ENCODE peak calls at places on chromosomes 12 and 14, in nine cellular contexts. One of them, this sample, is unnamed.

GRCh38 chr12:7209958-7210357 is 20.5 kb downstream of the PEX5 start:
- ATAC-seq in A549: no peak
- ATAC-seq in K562: no peak
- ATAC-seq in Right ventricle myocardium superior: no peak
- ATAC-seq in gastroesophageal sphincter: no peak
- ATAC-seq in activated CD8-positive, alpha-beta memory T cell treated with anti-CD3 and anti-CD28 coated beads, Interleukin-2, amount 10 ng/mL, durations not matched to agents 7 days and 5 days: no peak
- ATAC-seq in heart right ventricle: no peak
- ATAC-seq in CD4-positive, alpha-beta T cell: no peak
- ATAC-seq in upper lobe of right lung: no peak
- ATAC-seq in this sample: no peak

GRCh38 chr12:127485528-127485927 is 781.4 kb upstream of the TMEM132C start:
- ATAC-seq in K562: no peak
- ATAC-seq in gastroesophageal sphincter: no peak
- ATAC-seq in CD4-positive, alpha-beta T cell: no peak
- ATAC-seq in upper lobe of right lung: no peak
- ATAC-seq in Right ventricle myocardium superior: no peak
- ATAC-seq in A549: no peak
- ATAC-seq in activated CD8-positive, alpha-beta memory T cell treated with anti-CD3 and anti-CD28 coated beads, Interleukin-2, amount 10 ng/mL, durations not matched to agents 7 days and 5 days: no peak
- ATAC-seq in heart right ventricle: no peak
- ATAC-seq in this sample: no peak

GRCh38 chr12:74537126-74537706 is 419 bp upstream of the ATXN7L3B start:
- ATAC-seq in activated CD8-positive, alpha-beta memory T cell treated with anti-CD3 and anti-CD28 coated beads, Interleukin-2, amount 10 ng/mL, durations not matched to agents 7 days and 5 days: peak
- ATAC-seq in heart right ventricle: no peak
- ATAC-seq in K562: peak
- ATAC-seq in Right ventricle myocardium superior: peak
- ATAC-seq in CD4-positive, alpha-beta T cell: peak
- ATAC-seq in A549: peak
- ATAC-seq in upper lobe of right lung: peak
- ATAC-seq in gastroesophageal sphincter: peak
- ATAC-seq in this sample: peak

GRCh38 chr14:52961060-52961639 is 10.3 kb upstream of the FERMT2 start:
- ATAC-seq in Right ventricle myocardium superior: peak
- ATAC-seq in activated CD8-positive, alpha-beta memory T cell treated with anti-CD3 and anti-CD28 coated beads, Interleukin-2, amount 10 ng/mL, durations not matched to agents 7 days and 5 days: peak
- ATAC-seq in upper lobe of right lung: peak
- ATAC-seq in K562: peak
- ATAC-seq in gastroesophageal sphincter: peak
- ATAC-seq in A549: peak
- ATAC-seq in CD4-positive, alpha-beta T cell: peak
- ATAC-seq in heart right ventricle: peak
- ATAC-seq in this sample: peak

GRCh38 chr12:95880895-95881294 is 22.1 kb downstream of the SNRPF start:
- ATAC-seq in upper lobe of right lung: no peak
- ATAC-seq in A549: no peak
- ATAC-seq in heart right ventricle: no peak
- ATAC-seq in activated CD8-positive, alpha-beta memory T cell treated with anti-CD3 and anti-CD28 coated beads, Interleukin-2, amount 10 ng/mL, durations not matched to agents 7 days and 5 days: no peak
- ATAC-seq in CD4-positive, alpha-beta T cell: no peak
- ATAC-seq in Right ventricle myocardium superior: no peak
- ATAC-seq in K562: no peak
- ATAC-seq in gastroesophageal sphincter: no peak
- ATAC-seq in this sample: no peak

GRCh38 chr12:109169262-109169661 is 52.9 kb downstream of the ACACB start:
- ATAC-seq in K562: no peak
- ATAC-seq in activated CD8-positive, alpha-beta memory T cell treated with anti-CD3 and anti-CD28 coated beads, Interleukin-2, amount 10 ng/mL, durations not matched to agents 7 days and 5 days: no peak
- ATAC-seq in heart right ventricle: no peak
- ATAC-seq in CD4-positive, alpha-beta T cell: no peak
- ATAC-seq in A549: no peak
- ATAC-seq in gastroesophageal sphincter: no peak
- ATAC-seq in Right ventricle myocardium superior: peak
- ATAC-seq in upper lobe of right lung: no peak
- ATAC-seq in this sample: no peak

GRCh38 chr12:127548123-127548553 is 718.8 kb upstream of the TMEM132C start:
- ATAC-seq in gastroesophageal sphincter: no peak
- ATAC-seq in CD4-positive, alpha-beta T cell: no peak
- ATAC-seq in heart right ventricle: no peak
- ATAC-seq in K562: no peak
- ATAC-seq in A549: no peak
- ATAC-seq in upper lobe of right lung: no peak
- ATAC-seq in activated CD8-positive, alpha-beta memory T cell treated with anti-CD3 and anti-CD28 coated beads, Interleukin-2, amount 10 ng/mL, durations not matched to agents 7 days and 5 days: no peak
- ATAC-seq in Right ventricle myocardium superior: no peak
- ATAC-seq in this sample: no peak

GRCh38 chr12:92604786-92605185 is 98.0 kb upstream of the PLEKHG7 start:
- ATAC-seq in activated CD8-positive, alpha-beta memory T cell treated with anti-CD3 and anti-CD28 coated beads, Interleukin-2, amount 10 ng/mL, durations not matched to agents 7 days and 5 days: no peak
- ATAC-seq in gastroesophageal sphincter: no peak
- ATAC-seq in A549: no peak
- ATAC-seq in heart right ventricle: no peak
- ATAC-seq in Right ventricle myocardium superior: peak
- ATAC-seq in K562: no peak
- ATAC-seq in upper lobe of right lung: no peak
- ATAC-seq in CD4-positive, alpha-beta T cell: no peak
- ATAC-seq in this sample: no peak

GRCh38 chr12:69064734-69065413 is 131.9 kb upstream of the CPM start:
- ATAC-seq in Right ventricle myocardium superior: no peak
- ATAC-seq in heart right ventricle: no peak
- ATAC-seq in K562: no peak
- ATAC-seq in gastroesophageal sphincter: no peak
- ATAC-seq in CD4-positive, alpha-beta T cell: no peak
- ATAC-seq in A549: no peak
- ATAC-seq in activated CD8-positive, alpha-beta memory T cell treated with anti-CD3 and anti-CD28 coated beads, Interleukin-2, amount 10 ng/mL, durations not matched to agents 7 days and 5 days: no peak
- ATAC-seq in upper lobe of right lung: no peak
- ATAC-seq in this sample: no peak

GRCh38 chr12:57229041-57229633 is 374 bp upstream of the SHMT2 start:
- ATAC-seq in upper lobe of right lung: no peak
- ATAC-seq in CD4-positive, alpha-beta T cell: peak
- ATAC-seq in K562: no peak
- ATAC-seq in heart right ventricle: peak
- ATAC-seq in gastroesophageal sphincter: no peak
- ATAC-seq in Right ventricle myocardium superior: no peak
- ATAC-seq in activated CD8-positive, alpha-beta memory T cell treated with anti-CD3 and anti-CD28 coated beads, Interleukin-2, amount 10 ng/mL, durations not matched to agents 7 days and 5 days: peak
- ATAC-seq in A549: peak
- ATAC-seq in this sample: no peak

GRCh38 chr14:56194062-56194461 is 75.9 kb downstream of the PELI2 start:
- ATAC-seq in CD4-positive, alpha-beta T cell: peak
- ATAC-seq in heart right ventricle: no peak
- ATAC-seq in Right ventricle myocardium superior: no peak
- ATAC-seq in activated CD8-positive, alpha-beta memory T cell treated with anti-CD3 and anti-CD28 coated beads, Interleukin-2, amount 10 ng/mL, durations not matched to agents 7 days and 5 days: no peak
- ATAC-seq in A549: no peak
- ATAC-seq in gastroesophageal sphincter: no peak
- ATAC-seq in K562: no peak
- ATAC-seq in upper lobe of right lung: no peak
- ATAC-seq in this sample: no peak

GRCh38 chr12:119274636-119275065 is 59.9 kb upstream of the CCDC60 start:
- ATAC-seq in upper lobe of right lung: no peak
- ATAC-seq in gastroesophageal sphincter: no peak
- ATAC-seq in activated CD8-positive, alpha-beta memory T cell treated with anti-CD3 and anti-CD28 coated beads, Interleukin-2, amount 10 ng/mL, durations not matched to agents 7 days and 5 days: no peak
- ATAC-seq in heart right ventricle: peak
- ATAC-seq in Right ventricle myocardium superior: peak
- ATAC-seq in CD4-positive, alpha-beta T cell: no peak
- ATAC-seq in K562: no peak
- ATAC-seq in A549: peak
- ATAC-seq in this sample: no peak

GRCh38 chr12:105324704-105325103 is 5.8 kb upstream of the C12orf75 start:
- ATAC-seq in gastroesophageal sphincter: no peak
- ATAC-seq in K562: no peak
- ATAC-seq in A549: no peak
- ATAC-seq in CD4-positive, alpha-beta T cell: no peak
- ATAC-seq in upper lobe of right lung: no peak
- ATAC-seq in activated CD8-positive, alpha-beta memory T cell treated with anti-CD3 and anti-CD28 coated beads, Interleukin-2, amount 10 ng/mL, durations not matched to agents 7 days and 5 days: no peak
- ATAC-seq in heart right ventricle: no peak
- ATAC-seq in Right ventricle myocardium superior: no peak
- ATAC-seq in this sample: no peak

GRCh38 chr12:24546661-24547060 is 402.2 kb downstream of the BCAT1 start:
- ATAC-seq in Right ventricle myocardium superior: no peak
- ATAC-seq in K562: no peak
- ATAC-seq in gastroesophageal sphincter: no peak
- ATAC-seq in CD4-positive, alpha-beta T cell: no peak
- ATAC-seq in heart right ventricle: no peak
- ATAC-seq in A549: no peak
- ATAC-seq in upper lobe of right lung: no peak
- ATAC-seq in activated CD8-positive, alpha-beta memory T cell treated with anti-CD3 and anti-CD28 coated beads, Interleukin-2, amount 10 ng/mL, durations not matched to agents 7 days and 5 days: no peak
- ATAC-seq in this sample: no peak

This sample was measured in esophagus mucosa.